ENCODE peak calls at places on chromosomes 3 and 15, in five cellular contexts. M is mammary epithelial cell, X is pancreas, K is AG04449, Q is adrenal gland. Z is an unnamed sample.
A peak's percentile ranks its signal among the peaks of the same experiment; 100 is the strongest.

GRCh38 chr3:25618043-25618442 is 46.7 kb downstream of the TOP2B start:
- DNase-seq in M (peak; percentile 59), X (no peak), K (no peak), Q (no peak), Z (no peak)

GRCh38 chr15:59616390-59616789 is 4.8 kb downstream of the GCNT3 start:
- DNase-seq in M (no peak), X (no peak), K (no peak), Q (no peak), Z (peak; percentile 81)

GRCh38 chr3:109920749-109921148 is 583.4 kb upstream of the DPPA4 start:
- DNase-seq in M (no peak), X (no peak), K (no peak), Q (no peak), Z (no peak)

GRCh38 chr3:178699810-178700209 is 163.6 kb downstream of the KCNMB2 start:
- DNase-seq in M (no peak), X (no peak), K (no peak), Q (no peak), Z (peak; percentile 44)

GRCh38 chr15:48925714-48926223 is 38.0 kb downstream of the SHC4 start:
- DNase-seq in M (peak; percentile 97), X (no peak), K (peak; percentile 60), Q (peak; percentile 39), Z (peak; percentile 33)

GRCh38 chr15:84638103-84638502 is 16.0 kb downstream of the WDR73 start:
- DNase-seq in M (peak; percentile 40), X (no peak), K (no peak), Q (no peak), Z (no peak)

GRCh38 chr15:45635191-45635638 is 386 bp downstream of the SQOR start:
- DNase-seq in M (no peak), X (peak; percentile 69), K (no peak), Q (peak; percentile 77), Z (no peak)

GRCh38 chr3:49727924-49728361 is 4.2 kb upstream of the GMPPB start:
- DNase-seq in M (no peak), X (peak; percentile 22), K (no peak), Q (no peak), Z (no peak)

GRCh38 chr3:184289426-184289938 is 9.6 kb upstream of the PSMD2 start:
- DNase-seq in M (peak; percentile 59), X (peak; percentile 69), K (no peak), Q (peak; percentile 59), Z (no peak)

GRCh38 chr3:18389108-18389733 is 35.9 kb downstream of the SATB1 start:
- DNase-seq in M (peak; percentile 8), X (no peak), K (no peak), Q (no peak), Z (no peak)

GRCh38 chr3:48428088-48428862 is 1.6 kb downstream of the PLXNB1 start:
- DNase-seq in M (no peak), X (peak; percentile 77), K (no peak), Q (no peak), Z (no peak)

GRCh38 chr3:168249048-168249538 is 153.4 kb upstream of the GOLIM4 start:
- DNase-seq in M (peak; percentile 8), X (no peak), K (no peak), Q (no peak), Z (no peak)

GRCh38 chr15:67124911-67125588 is 59.6 kb downstream of the SMAD3 start:
- DNase-seq in M (no peak), X (no peak), K (no peak), Q (no peak), Z (no peak)

GRCh38 chr15:71496336-71496955 is 313.9 kb upstream of the NR2E3 start:
- DNase-seq in M (peak; percentile 47), X (no peak), K (no peak), Q (no peak), Z (no peak)

GRCh38 chr3:155647988-155648591 is 96.8 kb downstream of the PLCH1 start:
- DNase-seq in M (no peak), X (no peak), K (no peak), Q (no peak), Z (no peak)

GRCh38 chr3:52244061-52244628 is 1.4 kb upstream of the PPM1M start:
- DNase-seq in M (peak; percentile 81), X (no peak), K (no peak), Q (peak; percentile 35), Z (no peak)

GRCh38 chr15:52134502-52135144 is 22.0 kb upstream of the BCL2L10 start:
- DNase-seq in M (no peak), X (peak; percentile 89), K (no peak), Q (no peak), Z (no peak)

GRCh38 chr3:108863799-108864135 is 41.2 kb downstream of the TRAT1 start:
- DNase-seq in M (no peak), X (no peak), K (no peak), Q (no peak), Z (no peak)

GRCh38 chr3:112445839-112446238 is 53.4 kb downstream of the BTLA start:
- DNase-seq in M (no peak), X (no peak), K (no peak), Q (no peak), Z (no peak)

GRCh38 chr3:12925648-12926047 is 84.3 kb upstream of the RPL32 start:
- DNase-seq in M (no peak), X (no peak), K (no peak), Q (no peak), Z (no peak)

GRCh38 chr3:125359700-125360099 is 15.4 kb downstream of the ZNF148 start:
- DNase-seq in M (no peak), X (no peak), K (no peak), Q (no peak), Z (no peak)

GRCh38 chr15:80418892-80419537 is 14.8 kb downstream of the ARNT2 start:
- DNase-seq in M (peak; percentile 33), X (peak; percentile 31), K (no peak), Q (peak; percentile 22), Z (no peak)

GRCh38 chr3:11600501-11601282 is 43.0 kb downstream of the VGLL4 start:
- DNase-seq in M (peak; percentile 99), X (peak; percentile 70), K (peak; percentile 99), Q (peak; percentile 92), Z (peak; percentile 96)
- TF ChIP-seq CTCF in M (no peak), X (no peak), K (peak; percentile 12), Q (no peak), Z (peak; percentile 12)

GRCh38 chr15:74244818-74245341 is 8.8 kb downstream of the CCDC33 start:
- DNase-seq in M (no peak), X (no peak), K (no peak), Q (no peak), Z (no peak)
- H3K4me3 ChIP-seq in M (no peak overlapping the region), X (no peak overlapping the region), K (no peak overlapping the region), Q (no peak overlapping the region), Z (no peak overlapping the region)

GRCh38 chr15:70274908-70275307 is 177.2 kb upstream of the TLE3 start:
- DNase-seq in M (no peak), X (no peak), K (no peak), Q (no peak), Z (no peak)
- TF ChIP-seq CTCF in M (no peak), X (no peak), K (no peak), Q (no peak), Z (no peak)

GRCh38 chr3:45035441-45036301 is 9.6 kb downstream of the CLEC3B start:
- DNase-seq in M (no peak), X (no peak), K (no peak), Q (peak; percentile 41), Z (no peak)
- H3K4me3 ChIP-seq in M (no peak overlapping the region), X (no peak overlapping the region), K (peak overlapping the region; percentile 43), Q (no peak overlapping the region), Z (peak overlapping the region; percentile 46)

GRCh38 chr3:154316974-154317767 is 7.1 kb downstream of the DHX36 start:
- DNase-seq in M (no peak), X (no peak), K (no peak), Q (no peak), Z (no peak)

GRCh38 chr3:154310840-154311239 is 13.4 kb downstream of the DHX36 start:
- DNase-seq in M (no peak), X (no peak), K (no peak), Q (no peak), Z (peak; percentile 18)

DNA sequence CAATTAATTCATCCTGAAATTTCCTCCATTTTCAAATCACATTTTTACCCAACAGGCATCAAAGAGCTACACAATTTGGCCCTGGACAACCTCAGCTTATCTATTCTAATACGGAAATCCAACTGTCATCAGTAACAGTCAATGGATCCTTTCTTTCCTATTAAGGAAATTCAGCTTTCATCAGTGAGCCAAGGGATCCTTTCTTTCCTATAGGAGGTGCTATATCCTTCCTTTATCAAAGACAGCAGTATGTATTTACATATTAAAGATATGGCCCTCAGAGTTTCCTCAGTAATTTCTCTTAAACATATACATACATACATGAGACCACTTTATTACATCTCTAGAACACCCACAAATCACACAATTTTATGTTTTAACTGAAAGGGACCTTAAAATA is 10.1 kb downstream of the DHX36 start:
- DNase-seq in M (no peak), X (no peak), K (no peak), Q (no peak), Z (no peak)
- TF ChIP-seq CTCF in M (peak; percentile 11), X (no peak), K (no peak), Q (no peak), Z (peak; percentile 20)

DNA sequence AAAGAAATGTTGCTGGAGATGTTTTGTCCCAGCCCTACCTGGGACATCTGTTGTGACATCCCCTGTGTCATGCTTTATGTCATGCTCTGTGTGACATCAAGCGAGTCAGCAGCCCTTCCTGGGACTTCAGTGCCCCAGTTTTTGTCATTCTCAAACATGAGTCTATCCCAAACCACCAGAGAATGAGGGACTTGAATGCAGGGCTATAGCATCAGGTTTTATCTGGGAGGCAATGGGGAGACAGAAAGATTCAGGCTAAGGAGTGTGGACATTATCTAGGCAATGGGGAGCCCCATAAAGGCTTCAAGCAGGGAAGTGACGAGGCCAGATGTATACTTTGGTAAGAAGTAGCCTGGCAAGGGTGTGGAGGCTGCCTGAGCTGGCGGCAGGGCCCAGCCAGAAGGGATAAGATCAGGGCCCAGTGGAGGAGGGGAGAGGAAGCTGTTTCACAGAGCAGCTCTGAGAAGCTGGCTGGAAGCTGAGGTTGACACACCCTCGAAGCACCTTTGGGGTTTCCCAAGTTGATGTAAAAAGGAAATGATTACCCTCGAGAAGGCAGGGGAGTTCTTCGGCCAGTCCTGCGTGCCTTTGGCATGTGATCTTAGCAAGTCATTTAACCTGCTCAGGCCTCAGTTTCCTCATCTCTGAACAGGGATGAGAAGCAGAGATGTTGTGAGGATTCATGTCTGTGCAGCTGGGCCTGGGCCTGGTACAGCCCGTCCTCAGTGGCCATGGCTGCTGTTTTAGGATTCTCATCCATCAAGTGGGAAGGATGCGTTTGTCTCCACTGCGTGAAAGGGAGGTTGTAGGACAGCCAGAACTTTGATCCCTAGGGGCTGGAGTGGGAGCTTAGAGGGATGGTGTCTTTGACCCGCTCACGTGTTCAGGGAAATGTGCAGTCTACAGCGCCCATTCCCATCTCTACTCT is 34.3 kb downstream of the IRAK2 start:
- DNase-seq in M (peak; percentile 98), X (no peak), K (peak; percentile 37), Q (no peak), Z (peak; percentile 88)
- H3K4me3 ChIP-seq in M (no peak overlapping the region), X (no peak overlapping the region), K (no peak overlapping the region), Q (no peak overlapping the region), Z (no peak overlapping the region)

DNA sequence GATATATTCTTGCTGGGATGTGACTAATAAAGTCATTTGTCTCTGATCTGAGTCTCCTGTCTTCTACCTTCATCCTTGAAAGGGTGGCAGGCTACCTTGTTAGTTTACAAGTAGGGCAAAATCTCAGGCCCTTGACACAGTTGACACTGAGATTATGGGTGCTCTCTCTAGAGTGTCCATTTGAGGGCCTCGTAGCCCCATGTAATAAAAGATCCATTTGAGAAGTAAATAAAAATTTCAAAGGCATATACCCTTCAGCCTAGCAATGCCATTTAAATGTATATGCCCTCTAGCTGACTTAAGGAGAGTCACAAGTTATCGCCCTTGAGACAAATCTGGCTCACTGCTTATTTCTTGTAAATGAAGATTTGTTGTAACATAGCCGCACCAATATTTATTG is 98.6 kb downstream of the TCF12 start:
- DNase-seq in M (no peak), X (no peak), K (no peak), Q (no peak), Z (no peak)
- TF ChIP-seq CTCF in M (no peak), X (no peak), K (peak; percentile 7), Q (no peak), Z (peak; percentile 47)